ENCODE peak calls at places on chromosomes 4 and X, in five cellular contexts. One of them, this sample, is unnamed.

GRCh38 chr4:101067383-101067782 is 279.9 kb downstream of the PPP3CA start:
- DNase-seq in H4: no peak
- DNase-seq in heart right ventricle: no peak
- DNase-seq in mucosa of descending colon: no peak
- DNase-seq in activated CD4-positive, alpha-beta memory T cell treated with anti-CD3 and anti-CD28 coated beads, Interleukin-2, amount 10 ng/mL, durations not matched to agents 7 days and 5 days: no peak
- DNase-seq in this sample: no peak

GRCh38 chrX:46327229-46328081 is 217.8 kb downstream of the ZNF674 start:
- DNase-seq in H4: peak
- DNase-seq in heart right ventricle: peak
- DNase-seq in mucosa of descending colon: peak
- DNase-seq in activated CD4-positive, alpha-beta memory T cell treated with anti-CD3 and anti-CD28 coated beads, Interleukin-2, amount 10 ng/mL, durations not matched to agents 7 days and 5 days: no peak
- DNase-seq in this sample: peak

GRCh38 chr4:151114338-151114737 is 14.9 kb downstream of the RPS3A start:
- DNase-seq in H4: no peak
- DNase-seq in heart right ventricle: no peak
- DNase-seq in mucosa of descending colon: no peak
- DNase-seq in activated CD4-positive, alpha-beta memory T cell treated with anti-CD3 and anti-CD28 coated beads, Interleukin-2, amount 10 ng/mL, durations not matched to agents 7 days and 5 days: no peak
- DNase-seq in this sample: no peak

GRCh38 chr4:145107126-145107525 is 9.0 kb downstream of the ABCE1 start:
- DNase-seq in H4: no peak
- DNase-seq in heart right ventricle: no peak
- DNase-seq in mucosa of descending colon: no peak
- DNase-seq in activated CD4-positive, alpha-beta memory T cell treated with anti-CD3 and anti-CD28 coated beads, Interleukin-2, amount 10 ng/mL, durations not matched to agents 7 days and 5 days: no peak
- DNase-seq in this sample: no peak

GRCh38 chr4:23887989-23888388 is 1.9 kb downstream of the PPARGC1A start:
- DNase-seq in H4: no peak
- DNase-seq in heart right ventricle: no peak
- DNase-seq in mucosa of descending colon: no peak
- DNase-seq in activated CD4-positive, alpha-beta memory T cell treated with anti-CD3 and anti-CD28 coated beads, Interleukin-2, amount 10 ng/mL, durations not matched to agents 7 days and 5 days: no peak
- DNase-seq in this sample: no peak

GRCh38 chr4:73962724-73963123 is 19.1 kb downstream of the PF4 start:
- DNase-seq in H4: no peak
- DNase-seq in heart right ventricle: no peak
- DNase-seq in mucosa of descending colon: no peak
- DNase-seq in activated CD4-positive, alpha-beta memory T cell treated with anti-CD3 and anti-CD28 coated beads, Interleukin-2, amount 10 ng/mL, durations not matched to agents 7 days and 5 days: no peak
- DNase-seq in this sample: no peak

GRCh38 chrX:45445745-45446412 is 245.2 kb upstream of the DIPK2B start:
- DNase-seq in H4: peak
- DNase-seq in heart right ventricle: no peak
- DNase-seq in mucosa of descending colon: no peak
- DNase-seq in activated CD4-positive, alpha-beta memory T cell treated with anti-CD3 and anti-CD28 coated beads, Interleukin-2, amount 10 ng/mL, durations not matched to agents 7 days and 5 days: no peak
- DNase-seq in this sample: no peak

GRCh38 chr4:10656988-10657387 is 27.6 kb downstream of the CLNK start:
- DNase-seq in H4: no peak
- DNase-seq in heart right ventricle: no peak
- DNase-seq in mucosa of descending colon: no peak
- DNase-seq in activated CD4-positive, alpha-beta memory T cell treated with anti-CD3 and anti-CD28 coated beads, Interleukin-2, amount 10 ng/mL, durations not matched to agents 7 days and 5 days: no peak
- DNase-seq in this sample: no peak

GRCh38 chrX:108088511-108088910 is 2.8 kb downstream of the PSMD10 start:
- DNase-seq in H4: no peak
- DNase-seq in heart right ventricle: no peak
- DNase-seq in mucosa of descending colon: no peak
- DNase-seq in activated CD4-positive, alpha-beta memory T cell treated with anti-CD3 and anti-CD28 coated beads, Interleukin-2, amount 10 ng/mL, durations not matched to agents 7 days and 5 days: no peak
- DNase-seq in this sample: no peak

GRCh38 chr4:105887508-105887907 is 7.8 kb upstream of the NPNT start:
- DNase-seq in H4: no peak
- DNase-seq in heart right ventricle: no peak
- DNase-seq in mucosa of descending colon: no peak
- DNase-seq in activated CD4-positive, alpha-beta memory T cell treated with anti-CD3 and anti-CD28 coated beads, Interleukin-2, amount 10 ng/mL, durations not matched to agents 7 days and 5 days: no peak
- DNase-seq in this sample: no peak